ENCODE peak calls at places on chromosomes 6 and 20, in five cellular contexts. D is AG08396, Y is coronary artery, C is NCI-H524, Z is left ventricle myocardium superior. S is an unnamed sample.

GRCh38 chr20:13515796-13516533 is 122.8 kb downstream of the TASP1 start:
- DNase-seq in D (no peak), Y (no peak), C (no peak), Z (no peak), S (no peak)

GRCh38 chr6:53986165-53986720 is 125.0 kb upstream of the MLIP start:
- DNase-seq in D (peak), Y (no peak), C (peak), Z (peak), S (peak)

GRCh38 chr20:5509803-5510202 is 193.0 kb upstream of the PROKR2 start:
- DNase-seq in D (no peak), Y (no peak), C (no peak), Z (no peak), S (no peak)

GRCh38 chr6:137660296-137660731 is 166.1 kb upstream of the OLIG3 start:
- DNase-seq in D (no peak), Y (no peak), C (peak), Z (no peak), S (no peak)

GRCh38 chr6:27592481-27593199 is 119.7 kb upstream of the ZNF184 start:
- DNase-seq in D (peak), Y (no peak), C (peak), Z (no peak), S (peak)

GRCh38 chr20:49914310-49915117 is 815 bp downstream of the SPATA2 start:
- DNase-seq in D (no peak), Y (no peak), C (no peak), Z (no peak), S (peak)

GRCh38 chr6:135905604-135906300 is 54.3 kb downstream of the PDE7B start:
- DNase-seq in D (peak), Y (no peak), C (no peak), Z (no peak), S (no peak)

GRCh38 chr6:8269856-8270454 is 165.4 kb downstream of the SLC35B3 start:
- DNase-seq in D (no peak), Y (no peak), C (no peak), Z (no peak), S (no peak)

GRCh38 chr20:1381753-1382591 is 10.9 kb downstream of the FKBP1A start:
- DNase-seq in D (no peak), Y (no peak), C (peak), Z (no peak), S (no peak)

GRCh38 chr6:35970181-35970580 is 49.3 kb upstream of the SRPK1 start:
- DNase-seq in D (peak), Y (no peak), C (no peak), Z (no peak), S (peak)

GRCh38 chr6:122621638-122622037 is 11.4 kb downstream of the PKIB start:
- DNase-seq in D (no peak), Y (no peak), C (peak), Z (no peak), S (no peak)

GRCh38 chr6:150238294-150238693 is 95.5 kb downstream of the PPP1R14C start:
- DNase-seq in D (no peak), Y (no peak), C (peak), Z (peak), S (no peak)

GRCh38 chr6:132768051-132768517 is 10.4 kb upstream of the VNN2 start:
- DNase-seq in D (no peak), Y (no peak), C (peak), Z (peak), S (peak)

GRCh38 chr20:62693523-62693922 is 15.1 kb upstream of the NTSR1 start:
- DNase-seq in D (no peak), Y (no peak), C (no peak), Z (no peak), S (no peak)

GRCh38 chr20:2891343-2891742 is 18.1 kb downstream of the PTPRA start:
- DNase-seq in D (no peak), Y (no peak), C (no peak), Z (no peak), S (no peak)

GRCh38 chr6:35238843-35239289 is 20.7 kb upstream of the ZNF76 start:
- DNase-seq in D (no peak), Y (no peak), C (no peak), Z (peak), S (no peak)

GRCh38 chr20:33309631-33310030 is 26.6 kb downstream of the BPIFB1 start:
- DNase-seq in D (no peak), Y (no peak), C (peak), Z (no peak), S (no peak)

GRCh38 chr6:29907637-29908340 is 34.5 kb upstream of the HLA-A start:
- DNase-seq in D (no peak), Y (no peak), C (no peak), Z (no peak), S (no peak)

GRCh38 chr20:51542894-51543788 is 622 bp upstream of the NFATC2 start:
- DNase-seq in D (no peak), Y (no peak), C (no peak), Z (no peak), S (no peak)

GRCh38 chr6:139114741-139115140 is 20.1 kb upstream of the HECA start:
- DNase-seq in D (no peak), Y (no peak), C (peak), Z (no peak), S (no peak)

GRCh38 chr20:45910670-45911485 is 1.1 kb downstream of the PLTP start:
- DNase-seq in D (peak), Y (peak), C (peak), Z (peak), S (peak)

GRCh38 chr20:35252037-35252461 is 25.6 kb downstream of the MMP24 start:
- DNase-seq in D (no peak), Y (no peak), C (no peak), Z (no peak), S (no peak)

GRCh38 chr6:21033575-21034026 is 499.3 kb downstream of the CDKAL1 start:
- DNase-seq in D (peak), Y (no peak), C (no peak), Z (peak), S (peak)

GRCh38 chr20:25058797-25059486 is 1.0 kb upstream of the ACSS1 start:
- DNase-seq in D (no peak), Y (peak), C (no peak), Z (no peak), S (no peak)

GRCh38 chr6:100173211-100173610 is 179.2 kb upstream of the MCHR2 start:
- DNase-seq in D (no peak), Y (no peak), C (no peak), Z (no peak), S (no peak)

GRCh38 chr6:42363906-42364859 is 87.5 kb downstream of the TRERF1 start:
- DNase-seq in D (no peak), Y (no peak), C (no peak), Z (no peak), S (no peak)

GRCh38 chr6:20367716-20368485 is 33.8 kb upstream of the E2F3 start:
- DNase-seq in D (no peak), Y (no peak), C (no peak), Z (no peak), S (no peak)

GRCh38 chr6:4413073-4413472 is 277.7 kb upstream of the ECI2 start:
- DNase-seq in D (peak), Y (no peak), C (no peak), Z (no peak), S (peak)

S was measured in HFFc6.